ENCODE peak calls at places on chromosome 1, in six cellular contexts. One of them, this sample, is unnamed.

GRCh38 chr1:154295408-154296235 is 23.2 kb downstream of the HAX1 start:
- DNase-seq in cerebellum: no peak
- DNase-seq in fibroblast of pulmonary artery: no peak
- DNase-seq in lower leg skin: no peak
- DNase-seq in HFFc6: no peak
- DNase-seq in body of pancreas: no peak
- DNase-seq in this sample: no peak

GRCh38 chr1:159798893-159799292 is 3.3 kb upstream of the FCRL6 start:
- DNase-seq in cerebellum: peak; percentile 82
- DNase-seq in fibroblast of pulmonary artery: peak; percentile 92
- DNase-seq in lower leg skin: peak; percentile 60
- DNase-seq in HFFc6: peak; percentile 89
- DNase-seq in body of pancreas: peak; percentile 71
- DNase-seq in this sample: peak; percentile 64

GRCh38 chr1:6082430-6082971 is 36.8 kb downstream of the KCNAB2 start:
- DNase-seq in cerebellum: no peak
- DNase-seq in fibroblast of pulmonary artery: peak; percentile 35
- DNase-seq in lower leg skin: peak; percentile 38
- DNase-seq in HFFc6: peak; percentile 27
- DNase-seq in body of pancreas: no peak
- DNase-seq in this sample: no peak

GRCh38 chr1:114902343-114902742 is 47.7 kb downstream of the SYCP1 start:
- DNase-seq in cerebellum: no peak
- DNase-seq in fibroblast of pulmonary artery: no peak
- DNase-seq in lower leg skin: no peak
- DNase-seq in HFFc6: no peak
- DNase-seq in body of pancreas: no peak
- DNase-seq in this sample: no peak

GRCh38 chr1:201408176-201408814 is 9.2 kb upstream of the LAD1 start:
- DNase-seq in cerebellum: peak; percentile 66
- DNase-seq in fibroblast of pulmonary artery: peak; percentile 74
- DNase-seq in lower leg skin: peak; percentile 72
- DNase-seq in HFFc6: peak; percentile 59
- DNase-seq in body of pancreas: peak; percentile 89
- DNase-seq in this sample: peak; percentile 80

GRCh38 chr1:182003025-182003725 is 58.3 kb downstream of the ZNF648 start:
- DNase-seq in cerebellum: no peak
- DNase-seq in fibroblast of pulmonary artery: no peak
- DNase-seq in lower leg skin: no peak
- DNase-seq in HFFc6: no peak
- DNase-seq in body of pancreas: no peak
- DNase-seq in this sample: no peak

GRCh38 chr1:198340139-198340538 is 183.3 kb downstream of the NEK7 start:
- DNase-seq in cerebellum: no peak
- DNase-seq in fibroblast of pulmonary artery: no peak
- DNase-seq in lower leg skin: no peak
- DNase-seq in HFFc6: no peak
- DNase-seq in body of pancreas: no peak
- DNase-seq in this sample: no peak

GRCh38 chr1:19087017-19087736 is 122.9 kb downstream of the UBR4 start:
- DNase-seq in cerebellum: no peak
- DNase-seq in fibroblast of pulmonary artery: no peak
- DNase-seq in lower leg skin: no peak
- DNase-seq in HFFc6: peak; percentile 40
- DNase-seq in body of pancreas: no peak
- DNase-seq in this sample: no peak

GRCh38 chr1:197776348-197777082 is 1.2 kb upstream of the DENND1B start:
- DNase-seq in cerebellum: no peak
- DNase-seq in fibroblast of pulmonary artery: peak; percentile 56
- DNase-seq in lower leg skin: no peak
- DNase-seq in HFFc6: peak; percentile 89
- DNase-seq in body of pancreas: no peak
- DNase-seq in this sample: no peak

GRCh38 chr1:20486457-20487235 is 636 bp upstream of the CAMK2N1 start:
- DNase-seq in cerebellum: peak; percentile 41
- DNase-seq in fibroblast of pulmonary artery: peak; percentile 61
- DNase-seq in lower leg skin: no peak
- DNase-seq in HFFc6: no peak
- DNase-seq in body of pancreas: peak; percentile 76
- DNase-seq in this sample: no peak

GRCh38 chr1:210250998-210251679 is 18.5 kb downstream of the SERTAD4 start:
- DNase-seq in cerebellum: peak; percentile 55
- DNase-seq in fibroblast of pulmonary artery: no peak
- DNase-seq in lower leg skin: no peak
- DNase-seq in HFFc6: peak; percentile 24
- DNase-seq in body of pancreas: peak; percentile 39
- DNase-seq in this sample: no peak

GRCh38 chr1:231918239-231919015 is 291.8 kb downstream of the DISC1 start:
- DNase-seq in cerebellum: no peak
- DNase-seq in fibroblast of pulmonary artery: peak; percentile 29
- DNase-seq in lower leg skin: no peak
- DNase-seq in HFFc6: no peak
- DNase-seq in body of pancreas: no peak
- DNase-seq in this sample: no peak

GRCh38 chr1:216598448-216598847 is 124.8 kb downstream of the ESRRG start:
- DNase-seq in cerebellum: no peak
- DNase-seq in fibroblast of pulmonary artery: no peak
- DNase-seq in lower leg skin: no peak
- DNase-seq in HFFc6: no peak
- DNase-seq in body of pancreas: no peak
- DNase-seq in this sample: no peak

GRCh38 chr1:225425211-225425786 is 2.5 kb downstream of the LBR start:
- DNase-seq in cerebellum: no peak
- DNase-seq in fibroblast of pulmonary artery: peak; percentile 33
- DNase-seq in lower leg skin: no peak
- DNase-seq in HFFc6: peak; percentile 33
- DNase-seq in body of pancreas: no peak
- DNase-seq in this sample: no peak

This sample was measured in right atrium auricular region.